ENCODE peak calls at places on chromosomes 4 and X, in five cellular contexts. C is psoas muscle, Z is SK-N-SH, L is brain microvascular endothelial cell, W is heart right ventricle. U is an unnamed sample.

GRCh38 chr4:55938501-55938900 is 10.2 kb upstream of the CEP135 start:
- DNase-seq in C (no peak), Z (no peak), L (no peak), W (no peak), U (no peak)

GRCh38 chr4:47368211-47368610 is 95.3 kb downstream of the COMMD8 start:
- DNase-seq in C (no peak), Z (no peak), L (no peak), W (no peak), U (no peak)

GRCh38 chr4:61984260-61984909 is 784.3 kb downstream of the ADGRL3 start:
- DNase-seq in C (no peak), Z (no peak), L (no peak), W (no peak), U (no peak)

GRCh38 chrX:51192104-51192503 is 140.5 kb upstream of the NUDT10 start:
- DNase-seq in C (no peak), Z (no peak), L (no peak), W (no peak), U (no peak)

GRCh38 chrX:9373789-9374188 is 91.1 kb upstream of the TBL1X start:
- DNase-seq in C (no peak), Z (no peak), L (no peak), W (no peak), U (no peak)

GRCh38 chr4:184444953-184445309 is 29.4 kb downstream of the IRF2 start:
- DNase-seq in C (no peak), Z (no peak), L (no peak), W (no peak), U (no peak)

GRCh38 chrX:2500681-2501151 is at the start of the genes DHRSX and ZBED1:
- DNase-seq in C (peak), Z (peak), L (no peak), W (peak), U (peak)

GRCh38 chrX:44980403-44980802 is 107.4 kb downstream of the KDM6A start:
- DNase-seq in C (no peak), Z (no peak), L (no peak), W (no peak), U (no peak)

GRCh38 chr4:3869661-3870566 is 103.7 kb downstream of the ADRA2C start:
- DNase-seq in C (no peak), Z (no peak), L (no peak), W (no peak), U (no peak)

GRCh38 chr4:107130157-107130556 is 94.0 kb upstream of the DKK2 start:
- DNase-seq in C (no peak), Z (no peak), L (no peak), W (no peak), U (no peak)

GRCh38 chrX:31807165-31807564 is 735.3 kb upstream of the FTHL17 start:
- DNase-seq in C (no peak), Z (no peak), L (no peak), W (no peak), U (no peak)

GRCh38 chr4:125433453-125433852 is 118.7 kb downstream of the FAT4 start:
- DNase-seq in C (no peak), Z (no peak), L (peak), W (no peak), U (no peak)

GRCh38 chrX:120000490-120001246 is 57.1 kb upstream of the NKAP start:
- DNase-seq in C (no peak), Z (no peak), L (no peak), W (no peak), U (peak)

GRCh38 chr4:1175635-1176229 is 3.3 kb upstream of the SPON2 start:
- DNase-seq in C (no peak), Z (no peak), L (no peak), W (no peak), U (no peak)

GRCh38 chr4:1711055-1711905 is 839 bp downstream of the SLBP start:
- DNase-seq in C (peak), Z (no peak), L (peak), W (peak), U (no peak)

GRCh38 chr4:161952382-161952781 is 211.4 kb downstream of the FSTL5 start:
- DNase-seq in C (no peak), Z (no peak), L (no peak), W (no peak), U (no peak)

GRCh38 chr4:80197132-80197573 is at the start of gene PRDM8:
- DNase-seq in C (no peak), Z (peak), L (no peak), W (no peak), U (no peak)

DNA sequence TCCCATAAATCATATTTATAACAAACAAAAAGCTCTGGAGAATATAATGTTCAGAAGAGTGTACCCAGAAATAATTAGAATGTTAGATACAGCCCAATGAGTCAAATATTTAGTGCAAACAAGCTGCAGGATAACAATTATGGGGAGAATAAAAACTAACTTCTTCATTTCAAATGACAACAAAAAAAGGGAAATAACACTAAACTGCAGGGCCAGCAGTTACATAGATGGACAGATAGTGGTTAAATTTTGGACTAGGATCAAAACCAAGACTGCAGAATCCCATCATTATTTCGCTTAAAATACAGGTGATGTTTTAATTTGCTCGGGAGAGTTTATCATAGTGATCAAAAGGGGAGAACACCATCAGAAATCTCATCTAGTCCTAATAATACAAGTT is 619 bp upstream of the GPR34 start:
- DNase-seq in C (no peak), Z (no peak), L (no peak), W (no peak), U (no peak)
- H3K27ac ChIP-seq in C (no peak), Z (no peak), L (no peak), W (no peak), U (no peak)

GRCh38 chr4:38055566-38055965 is 95.4 kb downstream of the PTTG2 start:
- DNase-seq in C (no peak), Z (peak), L (no peak), W (no peak), U (no peak)
- TF ChIP-seq CTCF in C (no peak), Z (no peak), L (peak), W (no peak), U (no peak)

DNA sequence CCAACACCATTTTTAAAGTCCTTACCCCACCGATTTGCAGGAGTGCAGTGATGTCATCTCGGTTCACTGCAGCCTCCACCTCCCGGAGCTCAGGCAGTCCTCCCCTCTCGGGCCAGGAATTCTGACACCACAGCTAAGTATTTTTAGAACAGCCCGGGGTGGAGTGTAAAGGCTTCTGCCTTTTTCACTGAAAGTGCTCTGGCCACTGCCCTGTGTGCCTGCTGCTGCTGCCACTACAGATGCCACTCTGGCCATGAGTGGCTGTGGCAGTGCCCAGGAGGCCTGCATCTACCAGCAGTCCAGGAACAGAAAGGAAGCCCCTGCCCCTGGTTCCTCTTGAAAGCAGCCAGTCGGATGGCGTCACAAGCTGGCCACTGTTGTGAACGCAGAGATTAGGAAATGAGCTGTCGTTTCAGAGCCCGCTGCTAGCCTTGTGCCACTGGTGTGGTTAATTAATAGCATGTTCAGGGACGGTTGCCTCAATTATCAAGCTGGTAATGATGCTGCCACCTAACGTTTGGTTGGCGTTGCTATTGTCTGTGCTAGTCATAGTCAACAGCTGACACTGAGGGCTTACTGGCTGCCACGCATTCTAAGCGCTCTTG is 23.6 kb upstream of the TBC1D14 start:
- DNase-seq in C (peak), Z (no peak), L (peak), W (peak), U (no peak)
- H3K27ac ChIP-seq in C (peak), Z (no peak), L (no peak), W (peak), U (peak)

DNA sequence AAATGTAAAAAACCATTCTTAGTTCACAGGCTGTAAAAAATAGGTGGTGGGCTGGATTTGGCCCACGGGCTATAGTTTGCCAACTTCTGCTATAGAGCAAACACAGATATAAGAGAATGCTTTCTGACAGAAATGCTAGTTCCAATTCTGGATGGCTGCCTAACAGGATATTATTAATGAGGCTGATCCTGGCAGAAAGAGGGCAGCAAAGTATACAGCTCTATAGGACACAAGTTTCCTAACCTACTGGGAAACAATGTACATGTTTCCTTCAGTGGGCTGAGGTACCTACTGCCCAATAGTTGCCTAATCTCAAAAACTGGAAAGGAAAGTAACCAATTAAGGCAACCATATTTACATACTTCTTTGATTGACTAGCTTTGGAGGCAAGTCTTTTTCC is 58.2 kb upstream of the UCP1 start:
- DNase-seq in C (no peak), Z (peak), L (no peak), W (no peak), U (no peak)
- TF ChIP-seq CTCF in C (no peak), Z (peak), L (peak), W (no peak), U (no peak)

GRCh38 chr4:10371121-10371520 is 86.1 kb downstream of the ZNF518B start:
- DNase-seq in C (no peak), Z (no peak), L (no peak), W (no peak), U (no peak)

GRCh38 chr4:10369517-10369916 is 87.7 kb downstream of the ZNF518B start:
- DNase-seq in C (no peak), Z (no peak), L (no peak), W (no peak), U (no peak)

GRCh38 chr4:10366628-10367027 is 90.6 kb downstream of the ZNF518B start:
- DNase-seq in C (no peak), Z (no peak), L (no peak), W (no peak), U (peak)

DNA sequence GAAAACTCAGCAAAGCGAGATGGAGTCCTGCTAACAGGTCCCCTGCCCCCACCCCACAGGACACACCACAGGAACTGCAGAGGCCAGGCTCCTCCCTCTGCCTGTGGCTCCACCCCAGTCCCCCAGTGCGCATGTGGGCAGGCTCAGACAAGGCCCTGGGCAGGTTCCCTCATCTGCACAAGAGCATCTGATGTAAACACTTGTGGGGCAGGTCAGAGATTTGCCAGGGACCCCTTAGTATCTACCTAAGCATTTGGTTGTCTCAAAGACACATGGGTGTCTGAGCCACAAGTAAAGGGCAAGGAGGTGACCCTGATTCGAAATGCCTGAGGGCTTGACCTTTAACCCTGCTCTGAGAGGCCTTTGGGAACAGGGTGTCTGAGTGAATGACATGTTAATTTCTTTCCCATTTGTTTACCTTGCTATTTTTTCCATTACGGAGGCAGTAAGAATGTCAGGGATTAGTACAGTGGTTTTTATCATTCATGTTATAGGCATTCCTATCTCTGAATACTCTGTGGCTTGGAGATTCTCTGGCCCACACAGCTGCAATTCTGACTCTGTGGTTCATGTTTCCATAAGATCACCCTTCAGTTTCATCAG is 85.3 kb downstream of the ZNF518B start:
- DNase-seq in C (no peak), Z (no peak), L (peak), W (no peak), U (no peak)
- H3K27ac ChIP-seq in C (no peak), Z (no peak), L (no peak), W (no peak), U (no peak)

GRCh38 chr4:37827030-37827705 is 682 bp downstream of the PGM2 start:
- DNase-seq in C (no peak), Z (no peak), L (peak), W (no peak), U (peak)
- TF ChIP-seq CTCF in C (no peak), Z (no peak), L (no peak), W (no peak), U (no peak)

DNA sequence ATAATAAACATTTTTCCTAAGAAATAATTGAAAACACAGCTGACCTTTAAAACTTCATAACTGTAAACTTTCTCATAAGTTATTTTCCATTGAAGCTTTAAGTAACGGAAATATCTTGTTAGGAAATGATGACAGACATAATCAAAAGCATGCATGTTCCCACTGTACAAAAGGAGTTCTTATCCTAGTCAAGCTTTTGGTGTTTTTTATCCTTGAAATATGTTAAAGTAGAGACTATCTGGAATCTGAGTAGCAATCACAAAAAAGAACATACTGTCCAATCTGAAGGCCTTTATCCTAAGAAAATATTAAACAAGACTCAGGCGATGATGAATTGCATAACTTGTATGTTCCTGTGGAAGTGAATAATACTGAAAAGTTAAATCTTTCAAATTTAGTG is 14.4 kb downstream of the GEMIN8 start:
- DNase-seq in C (no peak), Z (no peak), L (no peak), W (no peak), U (no peak)
- H3K27ac ChIP-seq in C (no peak), Z (peak), L (no peak), W (no peak), U (no peak)

GRCh38 chr4:64777286-64777685 is 368.0 kb upstream of the TECRL start:
- DNase-seq in C (no peak), Z (no peak), L (no peak), W (no peak), U (no peak)

GRCh38 chr4:64780664-64781063 is 371.4 kb upstream of the TECRL start:
- DNase-seq in C (no peak), Z (no peak), L (no peak), W (no peak), U (no peak)

GRCh38 chr4:64776820-64777219 is 367.6 kb upstream of the TECRL start:
- DNase-seq in C (no peak), Z (no peak), L (no peak), W (no peak), U (no peak)

GRCh38 chr4:64784125-64784524 is 374.9 kb upstream of the TECRL start:
- DNase-seq in C (no peak), Z (no peak), L (no peak), W (no peak), U (no peak)

GRCh38 chr4:64781737-64782326 is 372.6 kb upstream of the TECRL start:
- DNase-seq in C (no peak), Z (peak), L (peak), W (no peak), U (peak)
- TF ChIP-seq CTCF in C (peak), Z (peak), L (peak), W (peak), U (peak)

GRCh38 chr4:34181311-34181808 is 2063.0 kb downstream of the ARAP2 start:
- DNase-seq in C (no peak), Z (no peak), L (peak), W (no peak), U (peak)
- H3K27ac ChIP-seq in C (no peak), Z (no peak), L (peak), W (no peak), U (no peak)

GRCh38 chrX:22249371-22249770 is 23.3 kb upstream of the CBLL2 start:
- DNase-seq in C (no peak), Z (no peak), L (no peak), W (no peak), U (no peak)
- TF ChIP-seq CTCF in C (no peak), Z (no peak), L (no peak), W (no peak), U (no peak)